ENCODE peak calls at places on chromosomes 1 and 21, in six cellular contexts. R is HepG2; J is CD8-positive, alpha-beta T cell; V is brain microvascular endothelial cell; O is naive thymus-derived CD4-positive, alpha-beta T cell; Y is neuronal stem cell. E is an unnamed sample.
A peak's percentile ranks its signal among the peaks of the same experiment; 100 is the strongest.

GRCh38 chr1:240635466-240636256 is 23.7 kb upstream of the GREM2 start:
- DNase-seq in V (no peak), O (no peak), J (no peak), R (no peak), Y (no peak), E (no peak)

GRCh38 chr21:46413365-46413696 is 45.4 kb upstream of the DIP2A start:
- DNase-seq in R (no peak), O (no peak), J (no peak), V (no peak), Y (no peak), E (no peak)

GRCh38 chr21:38988211-38989096 is 182.7 kb downstream of the ETS2 start:
- DNase-seq in R (no peak), O (no peak), J (no peak), Y (no peak), V (no peak), E (no peak)

GRCh38 chr1:31936966-31937299 is 1.2 kb downstream of the PTP4A2 start:
- DNase-seq in V (no peak), Y (no peak), J (no peak), R (no peak), O (no peak), E (no peak)

GRCh38 chr1:60386259-60386658 is 312.7 kb upstream of the C1orf87 start:
- DNase-seq in Y (no peak), O (no peak), V (no peak), R (no peak), J (no peak), E (no peak)

GRCh38 chr1:40825430-40825778 is 36.8 kb downstream of the CITED4 start:
- DNase-seq in Y (no peak), O (no peak), R (no peak), J (no peak), V (no peak), E (no peak)

GRCh38 chr1:234989479-234990327 is 138.9 kb downstream of the TOMM20 start:
- DNase-seq in V (no peak), O (no peak), Y (no peak), R (no peak), J (no peak), E (no peak)

GRCh38 chr1:20698195-20698910 is 19.5 kb downstream of the KIF17 start:
- DNase-seq in R (peak; percentile 34), V (peak; percentile 21), J (no peak), Y (no peak), O (no peak), E (no peak)

GRCh38 chr1:7640920-7641319 is 130.2 kb upstream of the VAMP3 start:
- DNase-seq in J (no peak), Y (no peak), V (no peak), O (no peak), R (no peak), E (no peak)

GRCh38 chr1:156924478-156925153 is 4.2 kb downstream of the LRRC71 start:
- DNase-seq in V (no peak), R (no peak), O (no peak), J (no peak), Y (no peak), E (no peak)

GRCh38 chr1:10868599-10868965 is 72.1 kb upstream of the CASZ1 start:
- DNase-seq in O (no peak), Y (no peak), R (no peak), J (no peak), V (no peak), E (no peak)

GRCh38 chr1:69523032-69523431 is 44.7 kb upstream of the LRRC7 start:
- DNase-seq in O (no peak), R (no peak), J (no peak), V (peak; percentile 87), Y (no peak), E (no peak)

GRCh38 chr1:171441278-171441677 is 44.1 kb upstream of the PRRC2C start:
- DNase-seq in J (no peak), V (peak; percentile 12), O (no peak), R (no peak), Y (no peak), E (no peak)

GRCh38 chr21:31136891-31137290 is 98.6 kb upstream of the KRTAP19-8 start:
- DNase-seq in J (no peak), R (no peak), V (peak; percentile 83), Y (no peak), O (no peak), E (no peak)

GRCh38 chr1:15213333-15213732 is 33.7 kb upstream of the FHAD1 start:
- DNase-seq in R (no peak), V (no peak), O (no peak), Y (peak; percentile 62), J (no peak), E (no peak)

GRCh38 chr1:233635765-233636502 is 22.0 kb downstream of the KCNK1 start:
- DNase-seq in O (no peak), R (no peak), V (peak; percentile 1), Y (no peak), J (no peak), E (no peak)

GRCh38 chr1:156498447-156499193 is 2.0 kb downstream of the MEF2D start:
- DNase-seq in J (no peak), R (no peak), Y (no peak), V (no peak), O (no peak), E (no peak)

GRCh38 chr1:109770331-109771095 is 6.8 kb upstream of the EPS8L3 start:
- DNase-seq in O (no peak), R (no peak), J (no peak), Y (no peak), V (no peak), E (no peak)

GRCh38 chr21:34936299-34936698 is 112.8 kb downstream of the RUNX1 start:
- DNase-seq in O (peak; percentile 74), R (no peak), J (no peak), Y (no peak), V (no peak), E (no peak)

GRCh38 chr1:156657161-156657970 is 15.4 kb downstream of the BCAN start:
- DNase-seq in Y (no peak), R (no peak), J (peak; percentile 52), O (peak; percentile 67), V (peak; percentile 55), E (no peak)

GRCh38 chr1:207938016-207938415 is 27.1 kb upstream of the CD34 start:
- DNase-seq in R (peak; percentile 67), O (no peak), Y (no peak), V (peak; percentile 84), J (no peak), E (no peak)

GRCh38 chr1:212286437-212287131 is 1.4 kb downstream of the PPP2R5A start:
- DNase-seq in O (no peak), Y (no peak), V (peak; percentile 12), J (no peak), R (no peak), E (no peak)

GRCh38 chr1:52926864-52927218 is 235 bp upstream of the SCP2 start:
- DNase-seq in J (no peak), R (peak; percentile 47), O (no peak), V (no peak), Y (no peak), E (no peak)

GRCh38 chr1:157154940-157155514 is 16.8 kb upstream of the ETV3 start:
- DNase-seq in O (no peak), J (no peak), V (peak; percentile 27), Y (no peak), R (peak; percentile 72), E (no peak)

GRCh38 chr1:174398246-174398645 is 49.5 kb upstream of the GPR52 start:
- DNase-seq in V (peak; percentile 81), O (no peak), J (no peak), R (no peak), Y (no peak), E (peak; percentile 22)

GRCh38 chr1:3907031-3907534 is 7.0 kb upstream of the C1orf174 start:
- DNase-seq in R (no peak), Y (no peak), J (no peak), O (no peak), V (no peak), E (no peak)

GRCh38 chr1:113940365-113941244 is 11.5 kb downstream of the HIPK1 start:
- DNase-seq in R (no peak), J (peak; percentile 10), V (no peak), Y (no peak), O (peak; percentile 55), E (no peak)

GRCh38 chr1:154186177-154186576 is 5.7 kb downstream of the TPM3 start:
- DNase-seq in O (peak; percentile 68), R (peak; percentile 43), Y (no peak), V (peak; percentile 35), J (peak; percentile 45), E (no peak)

GRCh38 chr1:40310983-40311642 is 6.0 kb downstream of the COL9A2 start:
- DNase-seq in V (no peak), Y (no peak), R (no peak), J (no peak), O (no peak), E (no peak)

GRCh38 chr1:54798206-54798605 is 2.9 kb downstream of the TTC22 start:
- DNase-seq in R (no peak), Y (no peak), O (no peak), J (no peak), V (no peak), E (no peak)

GRCh38 chr1:54798769-54799641 is 2.1 kb downstream of the TTC22 start:
- DNase-seq in R (no peak), J (no peak), V (no peak), Y (no peak), O (no peak), E (no peak)

GRCh38 chr1:54795841-54796468 is 5.2 kb downstream of the TTC22 start:
- DNase-seq in R (no peak), V (no peak), O (no peak), Y (no peak), J (no peak), E (no peak)

GRCh38 chr1:54795100-54795665 is 5.9 kb downstream of the TTC22 start:
- DNase-seq in J (no peak), R (no peak), O (no peak), Y (no peak), V (no peak), E (no peak)

DNA sequence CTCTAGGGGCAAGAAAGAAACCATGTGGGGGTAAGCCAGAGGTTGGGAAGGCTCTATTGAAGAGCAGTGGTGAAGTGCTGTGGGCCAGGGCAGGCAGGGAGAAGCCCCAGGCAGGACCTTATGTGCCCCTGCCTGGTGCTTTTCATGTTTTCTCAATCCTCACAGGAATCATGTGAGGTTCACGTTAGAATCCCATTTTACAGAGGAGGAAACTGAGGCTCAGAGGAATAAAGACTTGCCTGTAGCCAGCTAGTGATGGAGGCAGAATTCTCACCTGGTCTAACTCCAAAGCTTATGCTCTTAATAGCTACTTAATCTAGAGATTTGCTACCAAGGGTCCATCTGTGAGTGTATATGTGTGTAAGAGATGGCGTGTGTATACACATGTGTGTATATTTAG is 4.2 kb downstream of the TTC22 start:
- DNase-seq in R (no peak), Y (no peak), J (no peak), V (no peak), O (no peak), E (no peak)
- H3K4me3 ChIP-seq in R (no peak overlapping the region), Y (no peak overlapping the region), J (no peak overlapping the region), V (no peak overlapping the region), O (no peak overlapping the region), E (no peak overlapping the region)

GRCh38 chr1:51843948-51844347 is 34.6 kb downstream of the NRDC start:
- DNase-seq in J (no peak), V (no peak), R (no peak), O (no peak), Y (no peak), E (no peak)
- H3K4me3 ChIP-seq in J (no peak overlapping the region), V (no peak overlapping the region), R (no peak overlapping the region), O (no peak overlapping the region), Y (no peak overlapping the region), E (no peak overlapping the region)

GRCh38 chr1:39133340-39133684 is 71.2 kb upstream of the MACF1 start:
- DNase-seq in Y (no peak), R (no peak), J (no peak), V (no peak), O (no peak), E (no peak)
- H3K4me3 ChIP-seq in Y (no peak overlapping the region), R (no peak overlapping the region), J (no peak overlapping the region), V (no peak overlapping the region), O (no peak overlapping the region), E (no peak overlapping the region)

GRCh38 chr1:160963521-160963920 is 8.9 kb upstream of the ITLN2 start:
- DNase-seq in J (no peak), O (no peak), R (no peak), Y (no peak), V (no peak), E (no peak)
- H3K4me3 ChIP-seq in J (no peak overlapping the region), O (no peak overlapping the region), R (no peak overlapping the region), Y (no peak overlapping the region), V (no peak overlapping the region), E (no peak overlapping the region)